ENCODE peak calls at places on chromosome 14, in five cellular contexts. I, Q, C, M and A are unnamed samples.
A peak's percentile ranks its signal among the peaks of the same experiment; 100 is the strongest.

GRCh38 chr14:54591461-54592245 is 24.7 kb downstream of the SAMD4A start:
- DNase-seq in C (no peak), M (no peak), Q (no peak), I (no peak), A (no peak)

GRCh38 chr14:96384740-96385139 is 7.2 kb upstream of the AK7 start:
- DNase-seq in I (no peak), M (no peak), C (no peak), Q (no peak), A (no peak)

GRCh38 chr14:102279688-102280348 is 25.1 kb downstream of the MOK start:
- DNase-seq in Q (no peak), M (no peak), I (no peak), C (peak; percentile 100), A (peak; percentile 50)

GRCh38 chr14:54398028-54398368 is 1.2 kb downstream of the CDKN3 start:
- DNase-seq in C (no peak), M (no peak), I (no peak), Q (no peak), A (no peak)

GRCh38 chr14:96081224-96081623 is 42.1 kb downstream of the C14orf132 start:
- DNase-seq in M (no peak), C (no peak), Q (no peak), I (no peak), A (no peak)

GRCh38 chr14:87705439-87705896 is 287.5 kb downstream of the GALC start:
- DNase-seq in M (no peak), I (peak; percentile 17), Q (no peak), C (no peak), A (no peak)

GRCh38 chr14:87184180-87184579 is 808.8 kb downstream of the GALC start:
- DNase-seq in M (no peak), Q (no peak), C (no peak), I (no peak), A (no peak)

GRCh38 chr14:53840444-53840843 is 116.2 kb downstream of the BMP4 start:
- DNase-seq in Q (no peak), I (no peak), C (peak; percentile 40), M (no peak), A (no peak)

GRCh38 chr14:93207468-93208308 is 632 bp downstream of the UBR7 start:
- DNase-seq in M (peak; percentile 78), C (peak; percentile 61), I (peak; percentile 67), Q (peak; percentile 44), A (peak; percentile 64)

GRCh38 chr14:78316711-78317110 is 146.5 kb downstream of the NRXN3 start:
- DNase-seq in C (no peak), M (no peak), I (no peak), Q (no peak), A (no peak)

GRCh38 chr14:84128025-84128424 is 1401.9 kb upstream of the FLRT2 start:
- DNase-seq in C (no peak), M (no peak), Q (no peak), I (no peak), A (peak; percentile 2)

GRCh38 chr14:69263364-69263763 is 3.4 kb downstream of the GALNT16 start:
- DNase-seq in M (peak; percentile 87), I (peak; percentile 68), C (peak; percentile 99), Q (peak; percentile 71), A (no peak)

GRCh38 chr14:33986804-33987203 is 35.9 kb upstream of the EGLN3 start:
- DNase-seq in Q (no peak), M (no peak), I (no peak), C (peak; percentile 89), A (peak; percentile 54)

GRCh38 chr14:61598980-61599379 is 96.3 kb upstream of the HIF1A start:
- DNase-seq in C (no peak), M (no peak), Q (no peak), I (no peak), A (no peak)

GRCh38 chr14:96039633-96040311 is 610 bp downstream of the C14orf132 start:
- DNase-seq in Q (peak; percentile 37), M (no peak), C (no peak), I (peak; percentile 31), A (no peak)

GRCh38 chr14:36747411-36748184 is 85.9 kb downstream of the PAX9 start:
- DNase-seq in I (no peak), Q (no peak), M (no peak), C (peak; percentile 27), A (peak; percentile 16)
- TF ChIP-seq CTCF in I (peak; percentile 30), Q (no peak), M (no peak), C (peak; percentile 53), A (peak; percentile 67)

GRCh38 chr14:89417469-89418225 is 614 bp upstream of the FOXN3 start:
- DNase-seq in Q (peak; percentile 60), M (peak; percentile 81), C (peak; percentile 56), I (peak; percentile 72), A (peak; percentile 64)
- TF ChIP-seq CTCF in Q (peak; percentile 43), M (peak; percentile 59), C (peak; percentile 34), I (peak; percentile 44), A (peak; percentile 51)

GRCh38 chr14:24298892-24299254 is 707 bp downstream of the DHRS1 start:
- DNase-seq in C (peak; percentile 75), Q (no peak), M (no peak), I (no peak), A (no peak)

GRCh38 chr14:24297190-24297964 is 2.2 kb downstream of the DHRS1 start:
- DNase-seq in I (no peak), Q (no peak), M (no peak), C (peak; percentile 39), A (peak; percentile 53)

GRCh38 chr14:24296341-24297157 is 3.0 kb downstream of the DHRS1 start:
- DNase-seq in Q (peak; percentile 50), C (peak; percentile 98), I (peak; percentile 67), M (peak; percentile 67), A (peak; percentile 69)

GRCh38 chr14:24300326-24300980 is 803 bp downstream of the NOP9 start:
- DNase-seq in Q (no peak), C (no peak), M (no peak), I (no peak), A (no peak)

GRCh38 chr14:24299255-24300191 is at the start of the genes DHRS1 and NOP9:
- DNase-seq in M (peak; percentile 95), Q (peak; percentile 92), C (peak; percentile 91), I (peak; percentile 92), A (peak; percentile 89)
- TF ChIP-seq CTCF in M (no peak), Q (peak; percentile 21), C (no peak), I (no peak), A (no peak)

GRCh38 chr14:23380197-23381016 is 3.6 kb downstream of the CMTM5 start:
- DNase-seq in Q (no peak), C (no peak), I (peak; percentile 17), M (no peak), A (no peak)
- TF ChIP-seq CTCF in Q (no peak), C (no peak), I (no peak), M (no peak), A (no peak)